ENCODE peak calls at places on chromosomes 3 and 15, in five cellular contexts. Q, B, Z, C and O are unnamed samples.

GRCh38 chr3:189641776-189642175 is 10.6 kb downstream of the TP63 start:
- DNase-seq in Z (no peak), Q (no peak), C (no peak), B (no peak), O (no peak)

GRCh38 chr15:62881056-62881455 is 161.5 kb upstream of the TPM1 start:
- DNase-seq in Z (no peak), B (no peak), C (no peak), Q (no peak), O (no peak)

GRCh38 chr3:117278424-117279190 is 569.0 kb downstream of the TUSC7 start:
- DNase-seq in Z (no peak), B (peak; percentile 69), Q (no peak), C (no peak), O (no peak)

GRCh38 chr3:86594838-86595237 is 396.1 kb downstream of the VGLL3 start:
- DNase-seq in B (no peak), Z (no peak), C (no peak), Q (no peak), O (no peak)

GRCh38 chr15:41489641-41490040 is 4.0 kb upstream of the ITPKA start:
- DNase-seq in Q (no peak), B (no peak), Z (no peak), C (no peak), O (no peak)

GRCh38 chr3:157239082-157239704 is 79.2 kb upstream of the CCNL1 start:
- DNase-seq in Z (peak; percentile 69), C (peak; percentile 58), Q (peak; percentile 20), B (peak; percentile 71), O (peak; percentile 35)

GRCh38 chr3:66021731-66022131 is 17.0 kb downstream of the MAGI1 start:
- DNase-seq in Q (no peak), B (peak; percentile 53), C (no peak), Z (no peak), O (no peak)

GRCh38 chr3:134314588-134315285 is 59.5 kb downstream of the AMOTL2 start:
- DNase-seq in B (no peak), Q (no peak), Z (peak; percentile 36), C (no peak), O (no peak)

GRCh38 chr15:40256642-40257235 is 17.9 kb downstream of the PAK6 start:
- DNase-seq in Z (no peak), B (peak; percentile 80), C (no peak), Q (no peak), O (no peak)

GRCh38 chr3:4982773-4983738 is 3.8 kb downstream of the BHLHE40 start:
- DNase-seq in Q (no peak), C (no peak), B (peak; percentile 37), Z (no peak), O (no peak)

GRCh38 chr3:141051641-141052569 is 758 bp downstream of the SPSB4 start:
- DNase-seq in Q (no peak), C (no peak), B (peak; percentile 65), Z (peak; percentile 63), O (no peak)

GRCh38 chr3:156472150-156472549 is 82.8 kb downstream of the SSR3 start:
- DNase-seq in Q (no peak), Z (no peak), B (no peak), C (no peak), O (no peak)

GRCh38 chr3:157443873-157444770 is 7.5 kb downstream of the PTX3 start:
- DNase-seq in B (no peak), C (no peak), Z (no peak), Q (no peak), O (no peak)

GRCh38 chr3:63814300-63814699 is 4.8 kb upstream of the C3orf49 start:
- DNase-seq in Q (no peak), B (no peak), C (no peak), Z (no peak), O (no peak)

GRCh38 chr3:23800731-23801130 is 5.0 kb upstream of the UBE2E1 start:
- DNase-seq in Q (no peak), B (no peak), Z (no peak), C (no peak), O (no peak)

GRCh38 chr15:100464256-100464655 is 64.5 kb downstream of the CERS3 start:
- DNase-seq in C (no peak), Z (no peak), Q (no peak), B (no peak), O (no peak)

GRCh38 chr3:98695816-98696215 is 67.3 kb upstream of the ST3GAL6 start:
- DNase-seq in Q (no peak), Z (no peak), C (no peak), B (no peak), O (no peak)

GRCh38 chr15:66841953-66842681 is 140.1 kb downstream of the SMAD6 start:
- DNase-seq in B (peak; percentile 90), Q (peak; percentile 88), Z (peak; percentile 92), C (no peak), O (no peak)

GRCh38 chr3:174431717-174432116 is 427.4 kb upstream of the NAALADL2 start:
- DNase-seq in Q (no peak), Z (no peak), C (no peak), B (no peak), O (no peak)

GRCh38 chr15:58524247-58524646 is 92.5 kb downstream of the LIPC start:
- DNase-seq in Q (no peak), Z (no peak), B (no peak), C (no peak), O (no peak)

GRCh38 chr3:141412936-141413354 is 44.6 kb downstream of the ZBTB38 start:
- DNase-seq in C (no peak), B (peak; percentile 95), Z (peak; percentile 95), Q (peak; percentile 91), O (no peak)

GRCh38 chr15:78695046-78695671 is 54.1 kb upstream of the CHRNB4 start:
- DNase-seq in B (no peak), C (no peak), Z (no peak), Q (no peak), O (no peak)

GRCh38 chr15:89088605-89089315 is 504 bp downstream of the ABHD2 start:
- DNase-seq in Q (peak; percentile 65), B (peak; percentile 85), Z (peak; percentile 68), C (peak; percentile 8), O (no peak)

GRCh38 chr3:120622870-120623718 is 27.0 kb downstream of the NDUFB4 start:
- DNase-seq in C (no peak), Q (no peak), B (no peak), Z (no peak), O (peak; percentile 8)

GRCh38 chr3:187726564-187726963 is 18.7 kb downstream of the BCL6 start:
- DNase-seq in B (no peak), C (no peak), Q (no peak), Z (no peak), O (no peak)
- H3K4me1 ChIP-seq in B (no peaks in the 10 kb centered on the region), C (no peaks in the 10 kb centered on the region), Q (no peaks in the 10 kb centered on the region), Z (no peaks in the 10 kb centered on the region), O (no peaks in the 10 kb centered on the region)

GRCh38 chr3:192514754-192515660 is 212.3 kb downstream of the FGF12 start:
- DNase-seq in Z (peak; percentile 36), C (no peak), Q (no peak), B (peak; percentile 87), O (no peak)
- H3K4me1 ChIP-seq in Z (peaks cover 22% of the 10 kb centered on the region), C (no peaks in the 10 kb centered on the region), Q (peaks cover 4% of the 10 kb centered on the region), B (peaks cover 15% of the 10 kb centered on the region), O (no peaks in the 10 kb centered on the region)

DNA sequence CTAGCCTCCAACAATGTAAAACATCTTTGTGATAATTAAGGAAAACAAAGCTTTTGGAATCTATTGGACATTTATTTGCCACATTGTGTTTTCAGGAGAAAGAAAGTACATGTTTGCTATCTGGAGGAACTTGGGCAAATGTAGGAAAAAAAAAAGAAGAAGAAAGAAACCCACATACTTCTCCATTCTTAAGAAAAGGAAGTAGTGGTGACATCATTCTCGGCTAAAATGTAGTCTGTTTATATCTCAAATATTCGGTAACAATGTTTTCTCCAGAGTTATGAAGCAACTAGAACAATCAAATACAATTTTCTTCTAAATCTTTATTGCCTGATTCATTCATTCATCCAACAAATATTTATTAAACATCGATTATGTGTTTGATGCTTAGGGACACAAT is 2.3 kb upstream of the TGFBR2 start:
- DNase-seq in Z (no peak), B (no peak), Q (no peak), C (no peak), O (no peak)
- H3K4me1 ChIP-seq in Z (peaks cover 65% of the 10 kb centered on the region), B (peaks cover 29% of the 10 kb centered on the region), Q (no peaks in the 10 kb centered on the region), C (peaks cover 46% of the 10 kb centered on the region), O (peaks cover 18% of the 10 kb centered on the region)

DNA sequence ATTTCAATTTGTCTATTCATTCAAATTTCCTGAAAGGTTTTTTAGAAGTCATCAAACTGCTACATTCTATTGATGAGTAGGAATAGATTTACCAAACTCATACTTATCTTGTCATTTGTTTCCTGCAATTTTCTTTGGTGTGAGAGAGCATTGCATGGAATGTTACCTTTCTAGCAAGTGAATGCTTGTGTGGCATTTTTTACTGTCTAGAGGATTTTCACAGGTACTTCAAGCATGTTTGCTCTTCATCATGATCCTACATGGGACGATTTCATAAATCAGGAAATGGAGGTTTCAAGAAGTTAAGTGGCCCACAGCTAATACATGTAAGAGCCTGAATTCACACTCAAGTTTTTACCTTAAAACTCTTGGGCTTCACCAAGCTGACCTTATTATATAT is 26.1 kb downstream of the TGFBR2 start:
- DNase-seq in Q (no peak), B (no peak), Z (no peak), C (no peak), O (no peak)
- H3K4me1 ChIP-seq in Q (peaks cover 6% of the 10 kb centered on the region), B (peaks cover 71% of the 10 kb centered on the region), Z (peaks cover 97% of the 10 kb centered on the region), C (peaks cover 99% of the 10 kb centered on the region), O (peaks cover 88% of the 10 kb centered on the region)